ENCODE peak calls at places on chromosomes 1 and 21, in nine cellular contexts. W is HuH-7; C is iris pigment epithelial cell; L is A549; E is prostate gland; F is nucleus accumbens; Q is activated naive CD4-positive, alpha-beta T cell; Z is occipital lobe; K is CD4-positive, alpha-beta T cell. T is an unnamed sample.

GRCh38 chr1:41876533-41877445 is 41.9 kb downstream of the HIVEP3 start:
- DNase-seq in W (no peak), C (no peak), L (no peak), E (no peak), F (peak), Q (no peak), Z (no peak), K (no peak), T (no peak)

GRCh38 chr1:185581961-185582725 is 152.0 kb upstream of the HMCN1 start:
- DNase-seq in W (no peak), C (peak), L (no peak), E (no peak), F (no peak), Q (no peak), Z (no peak), K (no peak), T (no peak)

GRCh38 chr21:20968391-20968790 is 29.8 kb upstream of the NCAM2 start:
- DNase-seq in W (no peak), C (no peak), L (no peak), E (no peak), F (peak), Q (no peak), Z (no peak), K (no peak), T (no peak)

GRCh38 chr21:46124083-46124925 is 26.4 kb downstream of the COL6A2 start:
- DNase-seq in W (no peak), C (no peak), L (no peak), E (no peak), F (no peak), Q (no peak), Z (no peak), K (no peak), T (no peak)

GRCh38 chr1:14228677-14229076 is 369.8 kb upstream of the KAZN start:
- DNase-seq in W (no peak), C (no peak), L (no peak), E (no peak), F (no peak), Q (no peak), Z (no peak), K (no peak), T (no peak)

GRCh38 chr1:230052665-230053064 is 14.4 kb upstream of the GALNT2 start:
- DNase-seq in W (no peak), C (no peak), L (no peak), E (no peak), F (no peak), Q (no peak), Z (no peak), K (no peak), T (no peak)

GRCh38 chr1:199168895-199169294 is 530.1 kb downstream of the PTPRC start:
- DNase-seq in W (no peak), C (no peak), L (no peak), E (no peak), F (no peak), Q (no peak), Z (no peak), K (no peak), T (no peak)

GRCh38 chr1:8345621-8346415 is 27.9 kb downstream of the SLC45A1 start:
- DNase-seq in W (no peak), C (no peak), L (no peak), E (no peak), F (no peak), Q (no peak), Z (no peak), K (no peak), T (peak)

GRCh38 chr21:30839304-30839703 is 9.7 kb upstream of the KRTAP7-1 start:
- DNase-seq in W (peak), C (peak), L (no peak), E (no peak), F (peak), Q (no peak), Z (no peak), K (peak), T (peak)

GRCh38 chr1:109240158-109241152 is 8.9 kb upstream of the CELSR2 start:
- DNase-seq in W (no peak), C (peak), L (no peak), E (peak), F (peak), Q (no peak), Z (peak), K (no peak), T (no peak)

GRCh38 chr1:35715568-35716002 is 3.1 kb downstream of the C1orf216 start:
- DNase-seq in W (peak), C (peak), L (peak), E (peak), F (peak), Q (peak), Z (peak), K (peak), T (peak)

GRCh38 chr21:35019631-35020032 is 29.5 kb downstream of the RUNX1 start:
- DNase-seq in W (peak), C (no peak), L (peak), E (no peak), F (no peak), Q (no peak), Z (no peak), K (no peak), T (no peak)

GRCh38 chr1:35876988-35877387 is 6.0 kb upstream of the AGO1 start:
- DNase-seq in W (no peak), C (peak), L (no peak), E (no peak), F (no peak), Q (no peak), Z (no peak), K (no peak), T (peak)

GRCh38 chr1:99365121-99365520 is 100.8 kb downstream of the PLPPR4 start:
- DNase-seq in W (no peak), C (no peak), L (no peak), E (no peak), F (no peak), Q (no peak), Z (no peak), K (no peak), T (no peak)

GRCh38 chr1:155000475-155000724 is 2.2 kb upstream of the ZBTB7B start:
- DNase-seq in W (peak), C (no peak), L (peak), E (peak), F (peak), Q (no peak), Z (no peak), K (no peak), T (no peak)

GRCh38 chr1:12542596-12543592 is 75.1 kb downstream of the DHRS3 start:
- DNase-seq in W (no peak), C (peak), L (no peak), E (no peak), F (no peak), Q (no peak), Z (no peak), K (no peak), T (no peak)

GRCh38 chr1:179744401-179745130 is 1.5 kb downstream of the FAM163A start:
- DNase-seq in W (no peak), C (no peak), L (no peak), E (no peak), F (no peak), Q (no peak), Z (no peak), K (no peak), T (no peak)

GRCh38 chr1:118990513-118991131 is 2.5 kb upstream of the TBX15 start:
- DNase-seq in W (no peak), C (no peak), L (no peak), E (no peak), F (no peak), Q (no peak), Z (no peak), K (no peak), T (no peak)

GRCh38 chr1:112524251-112524650 is 15.5 kb downstream of the WNT2B start:
- DNase-seq in W (no peak), C (peak), L (no peak), E (no peak), F (no peak), Q (no peak), Z (no peak), K (no peak), T (no peak)

GRCh38 chr1:160429702-160430535 is 29.6 kb downstream of the VANGL2 start:
- DNase-seq in W (no peak), C (no peak), L (no peak), E (no peak), F (no peak), Q (no peak), Z (no peak), K (no peak), T (no peak)

GRCh38 chr1:181178241-181178640 is 89.7 kb downstream of the IER5 start:
- DNase-seq in W (no peak), C (no peak), L (no peak), E (no peak), F (no peak), Q (no peak), Z (no peak), K (no peak), T (no peak)

GRCh38 chr21:45200596-45201296 is 86.9 kb downstream of the POFUT2 start:
- DNase-seq in W (no peak), C (no peak), L (no peak), E (no peak), F (no peak), Q (no peak), Z (no peak), K (no peak), T (no peak)

GRCh38 chr1:221268295-221268694 is 389.1 kb downstream of the HLX start:
- DNase-seq in W (no peak), C (peak), L (no peak), E (no peak), F (no peak), Q (no peak), Z (no peak), K (no peak), T (no peak)

GRCh38 chr1:165738794-165739193 is 29.9 kb downstream of the TMCO1 start:
- DNase-seq in W (no peak), C (no peak), L (no peak), E (no peak), F (no peak), Q (no peak), Z (no peak), K (no peak), T (no peak)

GRCh38 chr1:117511273-117511672 is 94.6 kb upstream of the TENT5C start:
- DNase-seq in W (no peak), C (no peak), L (no peak), E (no peak), F (no peak), Q (no peak), Z (no peak), K (no peak), T (no peak)

GRCh38 chr1:169466259-169467230 is 19.2 kb downstream of the SLC19A2 start:
- DNase-seq in W (no peak), C (peak), L (peak), E (no peak), F (peak), Q (no peak), Z (no peak), K (no peak), T (no peak)

GRCh38 chr1:210696709-210697108 is 368.0 kb downstream of the HHAT start:
- DNase-seq in W (no peak), C (no peak), L (no peak), E (no peak), F (no peak), Q (no peak), Z (no peak), K (no peak), T (no peak)

GRCh38 chr21:28419110-28419509 is 573.6 kb downstream of the LTN1 start:
- DNase-seq in W (no peak), C (peak), L (no peak), E (no peak), F (no peak), Q (no peak), Z (no peak), K (no peak), T (no peak)

GRCh38 chr1:207259391-207259790 is 62.1 kb upstream of the CD55 start:
- DNase-seq in W (no peak), C (peak), L (no peak), E (no peak), F (no peak), Q (no peak), Z (no peak), K (no peak), T (no peak)

T was measured in nephron progenitor cell.